ENCODE peak calls at places on chromosomes 4 and X, in five cellular contexts. O is stomach, J is ovary, L is NB4, S is heart left ventricle. F is an unnamed sample.

GRCh38 chr4:15374697-15375096 is 53.1 kb upstream of the C1QTNF7 start:
- DNase-seq in O (no peak), J (no peak), L (no peak), S (no peak), F (no peak)

GRCh38 chr4:105808459-105809041 is 86.7 kb upstream of the NPNT start:
- DNase-seq in O (no peak), J (no peak), L (no peak), S (no peak), F (no peak)

GRCh38 chr4:183571350-183572076 is 66.7 kb downstream of the ING2 start:
- DNase-seq in O (peak; percentile 74), J (peak; percentile 82), L (peak; percentile 27), S (no peak), F (no peak)

GRCh38 chr4:108301583-108302256 is 133.0 kb upstream of the LEF1 start:
- DNase-seq in O (no peak), J (no peak), L (no peak), S (no peak), F (no peak)

GRCh38 chr4:10078481-10079233 is 37.9 kb downstream of the WDR1 start:
- DNase-seq in O (peak; percentile 20), J (no peak), L (no peak), S (peak; percentile 16), F (no peak)

GRCh38 chrX:151762802-151763201 is 28.3 kb downstream of the CNGA2 start:
- DNase-seq in O (no peak), J (no peak), L (no peak), S (no peak), F (no peak)

GRCh38 chrX:41043950-41044349 is 41.3 kb upstream of the USP9X start:
- DNase-seq in O (no peak), J (no peak), L (no peak), S (no peak), F (no peak)

GRCh38 chrX:100413231-100413630 is 3.2 kb upstream of the PCDH19 start:
- DNase-seq in O (peak; percentile 44), J (peak; percentile 54), L (peak; percentile 56), S (no peak), F (no peak)

GRCh38 chrX:40008841-40009461 is 88.8 kb downstream of the BCOR start:
- DNase-seq in O (no peak), J (peak; percentile 34), L (peak; percentile 86), S (peak; percentile 60), F (no peak)

GRCh38 chr4:119736559-119736958 is 108.0 kb upstream of the PDE5A start:
- DNase-seq in O (no peak), J (no peak), L (no peak), S (no peak), F (no peak)

GRCh38 chr4:19791422-19792113 is 460.1 kb upstream of the SLIT2 start:
- DNase-seq in O (no peak), J (no peak), L (no peak), S (no peak), F (no peak)

GRCh38 chr4:101977096-101977495 is 186.6 kb downstream of the BANK1 start:
- DNase-seq in O (no peak), J (no peak), L (no peak), S (no peak), F (no peak)

GRCh38 chrX:153460826-153461225 is 9.6 kb downstream of the HAUS7 start:
- DNase-seq in O (peak; percentile 50), J (peak; percentile 54), L (peak; percentile 51), S (no peak), F (no peak)

GRCh38 chr4:141540643-141541042 is 95.7 kb upstream of the IL15 start:
- DNase-seq in O (no peak), J (no peak), L (no peak), S (no peak), F (no peak)

GRCh38 chr4:181301735-181302380 is 941.3 kb upstream of the TENM3 start:
- DNase-seq in O (peak; percentile 59), J (no peak), L (peak; percentile 54), S (no peak), F (no peak)

GRCh38 chrX:22686138-22686541 is 313.6 kb upstream of the DDX53 start:
- DNase-seq in O (no peak), J (no peak), L (peak; percentile 4), S (peak; percentile 11), F (no peak)

GRCh38 chr4:158812543-158812942 is 43.7 kb downstream of the FNIP2 start:
- DNase-seq in O (no peak), J (no peak), L (no peak), S (no peak), F (no peak)

GRCh38 chrX:15909605-15910004 is 55.0 kb upstream of the AP1S2 start:
- DNase-seq in O (no peak), J (no peak), L (no peak), S (no peak), F (no peak)

GRCh38 chrX:581717-582116 is 48.9 kb upstream of the SHOX start:
- DNase-seq in O (no peak), J (no peak), L (no peak), S (no peak), F (no peak)

GRCh38 chr4:121140712-121141111 is 23.4 kb downstream of the TNIP3 start:
- DNase-seq in O (no peak), J (no peak), L (no peak), S (no peak), F (no peak)

GRCh38 chrX:33339219-33339618 is 127.9 kb upstream of the DMD start:
- DNase-seq in O (no peak), J (no peak), L (no peak), S (no peak), F (no peak)

GRCh38 chrX:53992589-53992988 is 51.7 kb downstream of the PHF8 start:
- DNase-seq in O (no peak), J (no peak), L (no peak), S (no peak), F (no peak)

GRCh38 chrX:24553016-24553415 is 87.9 kb downstream of the PDK3 start:
- DNase-seq in O (no peak), J (no peak), L (no peak), S (no peak), F (no peak)

GRCh38 chr4:6910340-6910959 is 824 bp downstream of the TBC1D14 start:
- DNase-seq in O (no peak), J (no peak), L (peak; percentile 56), S (no peak), F (no peak)
- TF ChIP-seq CTCF in O (no peak), J (no peak), L (peak; percentile 22), S (no peak), F (no peak)

GRCh38 chr4:77815651-77816050 is 3.5 kb downstream of the CNOT6L start:
- DNase-seq in O (no peak), J (no peak), L (no peak), S (no peak), F (no peak)

GRCh38 chr4:77818077-77818666 is 996 bp downstream of the CNOT6L start:
- DNase-seq in O (peak; percentile 76), J (peak; percentile 71), L (peak; percentile 91), S (peak; percentile 75), F (peak; percentile 79)

GRCh38 chr4:77818667-77819408 is at the start of gene CNOT6L:
- DNase-seq in O (peak; percentile 79), J (peak; percentile 74), L (peak; percentile 77), S (peak; percentile 84), F (peak; percentile 67)

GRCh38 chr4:77819409-77819835 is 254 bp upstream of the CNOT6L start:
- DNase-seq in O (no peak), J (no peak), L (no peak), S (no peak), F (no peak)

DNA sequence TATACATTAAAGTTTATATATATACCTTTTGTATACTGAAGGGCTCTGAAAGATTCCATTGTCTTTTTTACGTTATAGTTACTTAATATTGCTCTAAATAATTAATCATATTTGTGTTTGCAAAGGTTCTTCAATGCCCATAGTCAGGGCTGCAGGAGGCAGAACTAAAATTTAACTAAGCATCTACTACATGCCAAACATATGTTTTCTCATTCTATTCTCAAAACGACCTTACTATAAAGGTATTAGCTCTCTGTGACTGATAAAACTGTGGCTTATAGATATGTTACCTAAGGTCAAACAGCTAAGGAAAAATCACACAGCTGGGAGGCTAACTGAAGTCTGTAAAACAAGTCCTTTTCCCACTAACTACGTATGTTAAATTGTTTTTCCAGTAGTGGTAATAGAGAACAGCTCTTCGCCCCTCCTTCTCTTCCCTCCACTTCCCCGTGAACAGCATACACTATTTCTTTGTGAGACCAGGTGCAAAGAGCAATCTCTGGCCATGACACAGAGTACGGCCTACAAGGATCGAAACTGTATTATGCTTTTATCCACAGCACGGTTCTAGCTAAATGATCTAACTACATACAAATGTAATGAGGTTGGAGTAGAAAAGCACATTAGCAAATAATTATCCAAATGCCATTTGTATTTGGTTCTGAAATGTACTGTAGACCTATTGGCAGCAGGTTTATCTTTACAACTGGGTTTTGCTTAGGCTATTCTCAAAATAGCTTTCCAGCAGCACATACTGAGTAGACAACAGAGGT is 1.7 kb downstream of the CNOT6L start:
- DNase-seq in O (no peak), J (no peak), L (no peak), S (no peak), F (no peak)
- TF ChIP-seq POLR2A in O (no peak), J (no peak), L (no peak), S (no peak), F (no peak)

GRCh38 chrX:106392346-106392745 is 219.4 kb upstream of the RADX start:
- DNase-seq in O (no peak), J (no peak), L (no peak), S (no peak), F (no peak)

GRCh38 chrX:106401965-106402559 is 209.7 kb upstream of the RADX start:
- DNase-seq in O (no peak), J (no peak), L (no peak), S (no peak), F (no peak)

GRCh38 chrX:106397788-106398538 is 213.8 kb upstream of the RADX start:
- DNase-seq in O (no peak), J (no peak), L (peak; percentile 14), S (no peak), F (no peak)
- TF ChIP-seq CTCF in O (no peak), J (no peak), L (no peak), S (peak; percentile 25), F (no peak)

GRCh38 chr4:22500831-22501714 is 14.8 kb downstream of the ADGRA3 start:
- DNase-seq in O (no peak), J (no peak), L (no peak), S (no peak), F (no peak)
- TF ChIP-seq POLR2A in O (no peak), J (no peak), L (no peak), S (no peak), F (no peak)

DNA sequence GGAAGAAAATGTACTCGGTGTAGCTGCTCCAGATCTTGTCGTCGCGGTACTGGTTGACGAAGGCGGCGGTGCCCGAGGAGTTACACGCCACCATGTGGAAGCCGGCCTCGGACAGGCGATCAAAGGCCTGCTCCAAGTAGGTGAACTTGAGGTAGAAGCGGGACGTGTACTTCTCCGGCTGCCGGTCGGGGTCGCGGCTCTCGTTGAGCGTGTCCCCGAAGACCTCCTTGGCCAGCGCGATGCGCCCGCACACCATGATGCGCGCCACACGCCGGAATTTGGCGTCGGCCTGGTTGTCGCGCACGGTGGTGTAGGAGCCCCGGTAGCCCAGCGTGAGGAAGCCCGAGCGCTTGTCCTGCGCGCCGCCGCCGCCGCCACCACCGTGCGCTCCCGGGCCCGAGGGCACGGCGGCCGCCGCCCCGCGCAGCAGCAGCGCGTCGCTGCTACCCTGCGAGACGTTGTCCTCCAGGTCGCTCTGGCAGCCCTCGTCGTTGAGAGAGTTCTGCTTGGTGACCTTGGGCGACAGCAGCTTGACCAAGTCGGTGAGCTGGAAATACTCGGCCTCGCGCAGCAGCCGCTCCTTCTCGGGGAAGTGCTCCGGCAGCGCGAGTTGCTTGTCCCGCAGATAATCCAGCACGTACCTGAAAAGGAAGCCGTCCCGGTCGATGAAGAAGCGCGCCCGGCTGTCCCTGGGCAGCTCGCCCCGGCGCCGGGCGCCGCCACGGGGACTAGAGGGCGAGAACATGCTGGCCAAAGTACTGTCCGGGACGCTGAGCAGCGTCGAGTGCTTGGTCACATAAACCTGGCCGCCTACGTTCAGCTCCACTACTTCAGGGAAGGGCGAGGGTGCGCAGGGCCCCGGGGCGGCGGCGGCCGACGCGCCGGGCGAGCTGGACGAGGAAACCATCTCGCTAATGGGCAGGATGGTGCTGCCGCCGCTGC is 775 bp downstream of the KCTD8 start:
- DNase-seq in O (peak; percentile 70), J (peak; percentile 48), L (no peak), S (peak; percentile 19), F (peak; percentile 53)
- TF ChIP-seq CTCF in O (no peak), J (no peak), L (no peak), S (no peak), F (no peak)